ENCODE peak calls at places on chromosome 11, in five cellular contexts. P is HT-29; U is activated CD4-positive, alpha-beta T cell treated with anti-CD3 and anti-CD28 coated beads for 36 hours; D is chondrocyte; L is GM12865. O is an unnamed sample.

GRCh38 chr11:131938321-131938751 is 567.9 kb downstream of the NTM start:
- DNase-seq in U (no peak), D (no peak), L (peak), P (no peak), O (no peak)

GRCh38 chr11:114762437-114762836 is 84.1 kb downstream of the NXPE2 start:
- DNase-seq in L (peak), D (no peak), U (peak), P (peak), O (peak)

GRCh38 chr11:57459112-57460016 is 964 bp upstream of the RTN4RL2 start:
- DNase-seq in D (no peak), L (no peak), P (no peak), U (peak), O (no peak)

GRCh38 chr11:107257660-107258059 is 200.0 kb downstream of the CWF19L2 start:
- DNase-seq in L (no peak), P (no peak), U (no peak), D (no peak), O (no peak)

GRCh38 chr11:130592056-130592455 is 143.6 kb downstream of the ADAMTS15 start:
- DNase-seq in D (no peak), L (no peak), P (no peak), U (no peak), O (no peak)

GRCh38 chr11:58058276-58059010 is 27.7 kb downstream of the OR6Q1 start:
- DNase-seq in D (no peak), L (no peak), U (no peak), P (peak), O (no peak)

GRCh38 chr11:121863126-121863525 is 252.9 kb downstream of the BLID start:
- DNase-seq in P (no peak), L (no peak), U (no peak), D (no peak), O (no peak)

GRCh38 chr11:2765491-2765890 is 65.7 kb upstream of the KCNQ1OT1 start:
- DNase-seq in U (no peak), L (no peak), D (no peak), P (no peak), O (no peak)

GRCh38 chr11:19349340-19350025 is 108.7 kb upstream of the E2F8 start:
- DNase-seq in D (no peak), L (no peak), U (no peak), P (no peak), O (no peak)

GRCh38 chr11:130798280-130798679 is 118.0 kb downstream of the SNX19 start:
- DNase-seq in D (no peak), L (no peak), U (no peak), P (no peak), O (peak)

GRCh38 chr11:10625982-10626311 is 57.5 kb upstream of the LYVE1 start:
- DNase-seq in P (no peak), D (no peak), U (no peak), L (no peak), O (no peak)

GRCh38 chr11:45795379-45795778 is 9.6 kb upstream of the SLC35C1 start:
- DNase-seq in D (no peak), P (no peak), U (no peak), L (no peak), O (no peak)

GRCh38 chr11:65885808-65886536 is 2.3 kb downstream of the FIBP start:
- DNase-seq in L (no peak), P (no peak), U (no peak), D (no peak), O (no peak)

GRCh38 chr11:108562746-108563581 is 30.6 kb downstream of the EXPH5 start:
- DNase-seq in P (no peak), L (no peak), U (no peak), D (no peak), O (no peak)

GRCh38 chr11:1750481-1750839 is at the start of gene IFITM10:
- DNase-seq in D (peak), P (no peak), U (no peak), L (no peak), O (peak)

GRCh38 chr11:65417702-65418430 is 4.7 kb upstream of the NEAT1 start:
- DNase-seq in L (peak), U (peak), P (peak), D (no peak), O (peak)

O was measured in stromal cell of bone marrow.